ENCODE peak calls at places on chromosomes 5 and 9, in seven cellular contexts. Z is endodermal cell; O is naive thymus-derived CD4-positive, alpha-beta T cell; R is lower lobe of right lung; T is choroid plexus epithelial cell; G is foreskin fibroblast; S is neuronal stem cell. J is an unnamed sample.

GRCh38 chr9:21543187-21543586 is 61.1 kb upstream of the IFNE start:
- DNase-seq in Z (no peak), O (no peak), R (no peak), T (no peak), G (no peak), S (no peak), J (no peak)

GRCh38 chr5:10140195-10140973 is 109.3 kb downstream of the ATPSCKMT start:
- DNase-seq in Z (peak; percentile 77), O (no peak), R (no peak), T (peak; percentile 10), G (peak; percentile 33), S (no peak), J (peak; percentile 56)

GRCh38 chr5:180645609-180646204 is 3.7 kb downstream of the FLT4 start:
- DNase-seq in Z (peak; percentile 39), O (no peak), R (no peak), T (no peak), G (no peak), S (no peak), J (no peak)

GRCh38 chr5:137666109-137666850 is 69.6 kb downstream of the KLHL3 start:
- DNase-seq in Z (no peak), O (peak; percentile 34), R (no peak), T (peak; percentile 56), G (peak; percentile 46), S (no peak), J (no peak)

GRCh38 chr9:119453980-119454379 is 84.7 kb upstream of the BRINP1 start:
- DNase-seq in Z (no peak), O (no peak), R (no peak), T (no peak), G (no peak), S (no peak), J (no peak)

GRCh38 chr9:3960661-3961144 is 339.2 kb downstream of the GLIS3 start:
- DNase-seq in Z (no peak), O (no peak), R (no peak), T (peak; percentile 63), G (peak; percentile 89), S (peak; percentile 72), J (no peak)

GRCh38 chr5:58037899-58038298 is 422.0 kb downstream of the PLK2 start:
- DNase-seq in Z (no peak), O (no peak), R (no peak), T (no peak), G (no peak), S (no peak), J (no peak)

GRCh38 chr5:1524481-1524798 is 680 bp upstream of the LPCAT1 start:
- DNase-seq in Z (no peak), O (no peak), R (no peak), T (no peak), G (no peak), S (no peak), J (no peak)

GRCh38 chr9:107888773-107889227 is 399.2 kb upstream of the KLF4 start:
- DNase-seq in Z (no peak), O (no peak), R (no peak), T (no peak), G (peak; percentile 58), S (no peak), J (no peak)

GRCh38 chr9:126032135-126032534 is 285.0 kb downstream of the PBX3 start:
- DNase-seq in Z (no peak), O (no peak), R (no peak), T (no peak), G (no peak), S (no peak), J (no peak)

GRCh38 chr5:54529565-54529964 is 12.0 kb downstream of the SNX18 start:
- DNase-seq in Z (no peak), O (no peak), R (no peak), T (no peak), G (no peak), S (no peak), J (no peak)

GRCh38 chr9:2494571-2494970 is 127.0 kb upstream of the VLDLR start:
- DNase-seq in Z (peak; percentile 67), O (no peak), R (no peak), T (peak; percentile 72), G (peak; percentile 81), S (no peak), J (no peak)

GRCh38 chr9:105275938-105276337 is 31.5 kb downstream of the SLC44A1 start:
- DNase-seq in Z (no peak), O (no peak), R (no peak), T (no peak), G (no peak), S (no peak), J (peak; percentile 91)

GRCh38 chr9:129182625-129183494 is 4.8 kb upstream of the IER5L start:
- DNase-seq in Z (peak; percentile 94), O (no peak), R (no peak), T (peak; percentile 37), G (peak; percentile 37), S (no peak), J (peak; percentile 76)

GRCh38 chr9:123864291-123864690 is 65.6 kb downstream of the DENND1A start:
- DNase-seq in Z (peak; percentile 54), O (no peak), R (no peak), T (no peak), G (no peak), S (no peak), J (no peak)

GRCh38 chr5:1722877-1723276 is 76.8 kb downstream of the MRPL36 start:
- DNase-seq in Z (peak; percentile 16), O (no peak), R (no peak), T (no peak), G (no peak), S (no peak), J (no peak)

GRCh38 chr5:94218374-94218773 is 400.0 kb downstream of the KIAA0825 start:
- DNase-seq in Z (no peak), O (no peak), R (no peak), T (peak; percentile 57), G (peak; percentile 89), S (no peak), J (no peak)

GRCh38 chr9:129596541-129597328 is 24.2 kb downstream of the C9orf50 start:
- DNase-seq in Z (peak; percentile 93), O (no peak), R (peak; percentile 61), T (peak; percentile 92), G (peak; percentile 91), S (peak; percentile 76), J (no peak)

GRCh38 chr9:34732886-34733285 is 22.9 kb upstream of the CCL21 start:
- DNase-seq in Z (no peak), O (no peak), R (no peak), T (no peak), G (no peak), S (no peak), J (no peak)

GRCh38 chr5:42791151-42791550 is 20.5 kb downstream of the SELENOP start:
- DNase-seq in Z (no peak), O (no peak), R (no peak), T (no peak), G (peak; percentile 52), S (no peak), J (no peak)

GRCh38 chr5:74647096-74647495 is 6.6 kb upstream of the ENC1 start:
- DNase-seq in Z (no peak), O (no peak), R (no peak), T (no peak), G (no peak), S (no peak), J (no peak)

GRCh38 chr5:81022688-81023084 is 62.5 kb downstream of the RASGRF2 start:
- DNase-seq in Z (no peak), O (no peak), R (no peak), T (no peak), G (no peak), S (no peak), J (no peak)

GRCh38 chr5:72892846-72893245 is 63.0 kb upstream of the FCHO2 start:
- DNase-seq in Z (no peak), O (no peak), R (no peak), T (no peak), G (no peak), S (no peak), J (no peak)

GRCh38 chr5:137037848-137038247 is 461.3 kb downstream of the SPOCK1 start:
- DNase-seq in Z (peak; percentile 64), O (no peak), R (no peak), T (no peak), G (no peak), S (no peak), J (no peak)

GRCh38 chr9:89422151-89422918 is 75.6 kb downstream of the SEMA4D start:
- DNase-seq in Z (no peak), O (no peak), R (peak; percentile 64), T (peak; percentile 74), G (peak; percentile 20), S (no peak), J (no peak)

GRCh38 chr5:62305358-62305714 is 670 bp upstream of the KIF2A start:
- DNase-seq in Z (no peak), O (no peak), R (no peak), T (no peak), G (no peak), S (no peak), J (no peak)

GRCh38 chr5:62305715-62306493 is at the start of gene KIF2A:
- DNase-seq in Z (peak; percentile 96), O (peak; percentile 87), R (peak; percentile 92), T (peak; percentile 93), G (peak; percentile 98), S (peak; percentile 92), J (peak; percentile 91)

GRCh38 chr5:62307364-62307689 is 1.3 kb downstream of the KIF2A start:
- DNase-seq in Z (no peak), O (no peak), R (no peak), T (no peak), G (no peak), S (no peak), J (no peak)

GRCh38 chr5:62308439-62308838 is 2.4 kb downstream of the KIF2A start:
- DNase-seq in Z (no peak), O (no peak), R (no peak), T (no peak), G (no peak), S (no peak), J (no peak)

GRCh38 chr5:62306494-62307363 is 723 bp downstream of the KIF2A start:
- DNase-seq in Z (peak; percentile 82), O (peak; percentile 61), R (peak; percentile 59), T (peak; percentile 52), G (peak; percentile 60), S (no peak), J (peak; percentile 42)
- H3K4me3 ChIP-seq in Z (peak overlapping the region; percentile 93), O (peak overlapping the region; percentile 79), R (peak overlapping the region; percentile 81), T (peak overlapping the region; percentile 86), G (peak overlapping the region; percentile 82), S (peak overlapping the region; percentile 100), J (peak overlapping the region; percentile 78)

GRCh38 chr5:92923885-92924284 is 657.1 kb downstream of the NR2F1-AS1 start:
- DNase-seq in Z (no peak), O (no peak), R (no peak), T (no peak), G (no peak), S (no peak), J (no peak)
- H3K4me3 ChIP-seq in Z (no peak overlapping the region), O (no peak overlapping the region), R (no peak overlapping the region), T (no peak overlapping the region), G (no peak overlapping the region), S (no peak overlapping the region), J (no peak overlapping the region)

GRCh38 chr9:37127018-37127417 is 6.6 kb downstream of the ZCCHC7 start:
- DNase-seq in Z (no peak), O (no peak), R (no peak), T (no peak), G (no peak), S (no peak), J (no peak)
- H3K4me3 ChIP-seq in Z (no peak overlapping the region), O (no peak overlapping the region), R (no peak overlapping the region), T (no peak overlapping the region), G (no peak overlapping the region), S (no peak overlapping the region), J (no peak overlapping the region)

DNA sequence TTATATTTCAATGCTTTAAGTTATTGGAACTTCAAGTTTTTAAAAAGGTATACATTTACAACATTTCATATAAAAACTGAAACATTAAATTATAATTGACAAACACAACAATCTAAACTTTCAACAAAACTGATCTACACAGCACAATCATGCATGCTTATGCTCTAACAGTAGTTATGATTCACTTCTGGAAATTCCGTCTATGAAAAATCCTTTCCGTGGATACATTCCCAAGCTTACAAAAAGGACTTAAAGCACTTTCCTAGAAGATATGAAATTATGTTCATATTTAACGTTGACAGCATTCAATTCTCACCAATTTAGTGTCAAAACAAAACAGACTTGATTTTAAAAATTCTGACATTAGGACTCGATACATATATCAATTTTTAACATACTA is 3.7 kb downstream of the HNRNPH1 start:
- DNase-seq in Z (no peak), O (no peak), R (no peak), T (no peak), G (peak; percentile 27), S (no peak), J (no peak)
- H3K4me3 ChIP-seq in Z (peak overlapping the region; percentile 94), O (peak overlapping the region; percentile 57), R (peak overlapping the region; percentile 97), T (peak overlapping the region; percentile 100), G (peak overlapping the region; percentile 96), S (no peak overlapping the region), J (no peak overlapping the region)

J was measured in WERI-Rb-1.